ENCODE peak calls at places on chromosomes 7 and 10, in five cellular contexts. F is left ventricle myocardium inferior, H is MM.1S, U is fibroblast of mammary gland, R is cardiac muscle cell. L is an unnamed sample.

GRCh38 chr10:59381687-59382086 is 19.3 kb upstream of the FAM13C start:
- DNase-seq in R (no peak), F (no peak), H (no peak), U (no peak), L (no peak)

GRCh38 chr10:17201165-17202013 is at the start of gene TRDMT1:
- DNase-seq in U (peak), F (peak), H (peak), R (peak), L (no peak)

GRCh38 chr7:34879871-34880270 is 157.4 kb downstream of the DPY19L1 start:
- DNase-seq in F (no peak), R (no peak), U (no peak), H (no peak), L (no peak)

GRCh38 chr10:91616124-91616523 is 16.7 kb downstream of the PPP1R3C start:
- DNase-seq in H (no peak), U (peak), F (no peak), R (no peak), L (peak)

GRCh38 chr10:90222372-90222771 is 521.0 kb downstream of the KIF20B start:
- DNase-seq in F (no peak), R (peak), U (peak), H (no peak), L (peak)

GRCh38 chr7:107048783-107049418 is 4.4 kb downstream of the PRKAR2B start:
- DNase-seq in U (no peak), H (no peak), F (no peak), R (no peak), L (peak)

GRCh38 chr7:19410096-19410495 is 264.9 kb upstream of the FERD3L start:
- DNase-seq in H (no peak), R (peak), F (no peak), U (peak), L (no peak)

GRCh38 chr7:16667355-16667754 is 21.4 kb downstream of the BZW2 start:
- DNase-seq in H (no peak), F (no peak), R (no peak), U (peak), L (no peak)

GRCh38 chr10:104809288-104810090 is 168.4 kb downstream of the SORCS3 start:
- DNase-seq in R (no peak), F (no peak), U (peak), H (peak), L (peak)

GRCh38 chr10:33612116-33612515 is 277.6 kb upstream of the NRP1 start:
- DNase-seq in F (no peak), H (no peak), R (peak), U (peak), L (no peak)

GRCh38 chr7:68622500-68622899 is 975.8 kb upstream of the AUTS2 start:
- DNase-seq in U (no peak), R (no peak), H (no peak), F (no peak), L (no peak)

GRCh38 chr10:46536781-46537180 is 19.7 kb downstream of the GPRIN2 start:
- DNase-seq in F (no peak), U (no peak), H (no peak), R (no peak), L (no peak)

GRCh38 chr7:116322541-116322940 is 112.2 kb downstream of the TES start:
- DNase-seq in U (no peak), H (no peak), F (no peak), R (no peak), L (no peak)

GRCh38 chr10:70699659-70700174 is 27.4 kb downstream of the ADAMTS14 start:
- DNase-seq in U (peak), H (no peak), R (no peak), F (no peak), L (no peak)

GRCh38 chr7:91557789-91558396 is 293.7 kb downstream of the FZD1 start:
- DNase-seq in H (no peak), U (peak), R (peak), F (no peak), L (peak)

GRCh38 chr7:148084138-148084537 is 506.4 kb upstream of the C7orf33 start:
- DNase-seq in F (no peak), R (peak), H (peak), U (peak), L (peak)

GRCh38 chr7:112167144-112167543 is 39.1 kb downstream of the DOCK4 start:
- DNase-seq in R (no peak), H (no peak), F (no peak), U (no peak), L (no peak)

GRCh38 chr7:158771-159170 is 33.6 kb upstream of the FAM20C start:
- DNase-seq in U (no peak), R (no peak), H (no peak), F (no peak), L (no peak)

GRCh38 chr10:44955408-44956070 is 4.1 kb upstream of the RASSF4 start:
- DNase-seq in R (no peak), F (peak), U (no peak), H (no peak), L (no peak)

GRCh38 chr10:72254891-72255568 is 18.7 kb upstream of the DDIT4 start:
- DNase-seq in F (peak), H (peak), U (peak), R (peak), L (no peak)

GRCh38 chr7:31059551-31059950 is 7.4 kb downstream of the ADCYAP1R1 start:
- DNase-seq in H (no peak), R (no peak), F (no peak), U (no peak), L (no peak)

GRCh38 chr10:9052767-9053166 is 998.3 kb downstream of the GATA3 start:
- DNase-seq in U (no peak), R (no peak), F (no peak), H (peak), L (no peak)

GRCh38 chr7:7996568-7996967 is 28.0 kb downstream of the GLCCI1 start:
- DNase-seq in R (no peak), F (no peak), U (peak), H (peak), L (no peak)

GRCh38 chr7:79199266-79199665 is 254.2 kb downstream of the MAGI2 start:
- DNase-seq in U (peak), F (no peak), H (no peak), R (no peak), L (no peak)

GRCh38 chr10:7667262-7668141 is 736 bp upstream of the ITIH5 start:
- DNase-seq in F (peak), R (no peak), U (no peak), H (no peak), L (no peak)
- H3K4me3 ChIP-seq in F (peak), R (peak), U (no peak), H (no peak), L (peak)

GRCh38 chr7:93120981-93121549 is 3.3 kb upstream of the SAMD9 start:
- DNase-seq in H (no peak), U (no peak), R (no peak), F (no peak), L (no peak)
- TF ChIP-seq CTCF in H (no peak), U (no peak), R (no peak), F (no peak), L (no peak)

DNA sequence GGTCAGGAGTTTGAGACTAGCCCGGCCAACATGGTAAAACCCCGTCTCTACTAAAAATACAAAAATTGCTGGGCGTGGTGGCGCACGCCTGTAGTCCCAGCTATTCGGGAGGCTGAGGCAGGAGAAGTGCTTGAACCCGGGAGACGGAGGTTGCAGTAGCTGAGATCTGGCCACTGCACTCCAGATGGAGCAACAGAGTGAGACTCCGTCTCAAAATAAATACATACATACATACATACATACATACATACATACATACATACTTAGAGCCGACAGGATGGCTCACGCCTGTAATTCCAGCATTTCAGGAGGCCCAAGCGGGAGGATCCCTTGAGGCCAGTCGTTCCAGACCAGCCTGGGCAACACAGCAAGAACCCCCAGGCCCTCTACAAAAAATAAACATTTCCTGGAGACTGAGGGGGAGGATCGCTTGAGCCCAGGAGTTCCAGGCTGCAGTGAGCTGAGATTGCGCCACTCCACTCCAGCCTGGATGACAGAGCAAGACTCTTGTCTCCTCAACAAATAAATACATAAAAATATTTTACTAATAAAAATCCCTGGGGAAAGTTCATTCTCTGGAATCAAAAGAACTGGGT is 90.9 kb upstream of the TNRC18 start:
- DNase-seq in H (no peak), F (no peak), R (peak), U (peak), L (no peak)
- H3K4me3 ChIP-seq in H (peak), F (peak), R (peak), U (peak), L (peak)

GRCh38 chr7:54546081-54546985 is 4.2 kb downstream of the VSTM2A start:
- DNase-seq in U (no peak), H (peak), R (no peak), F (no peak), L (no peak)
- TF ChIP-seq CTCF in U (peak), H (peak), R (no peak), F (no peak), L (peak)

GRCh38 chr10:5587151-5588079 is 62.7 kb downstream of the CALML3 start:
- DNase-seq in U (no peak), R (peak), H (no peak), F (peak), L (no peak)

GRCh38 chr10:5589071-5589962 is 64.6 kb downstream of the CALML3 start:
- DNase-seq in R (peak), U (no peak), F (no peak), H (peak), L (no peak)

GRCh38 chr10:5589963-5590511 is 65.3 kb downstream of the CALML3 start:
- DNase-seq in R (peak), H (no peak), F (no peak), U (peak), L (peak)

GRCh38 chr10:5588080-5588453 is 63.3 kb downstream of the CALML3 start:
- DNase-seq in F (no peak), U (no peak), H (no peak), R (no peak), L (no peak)

DNA sequence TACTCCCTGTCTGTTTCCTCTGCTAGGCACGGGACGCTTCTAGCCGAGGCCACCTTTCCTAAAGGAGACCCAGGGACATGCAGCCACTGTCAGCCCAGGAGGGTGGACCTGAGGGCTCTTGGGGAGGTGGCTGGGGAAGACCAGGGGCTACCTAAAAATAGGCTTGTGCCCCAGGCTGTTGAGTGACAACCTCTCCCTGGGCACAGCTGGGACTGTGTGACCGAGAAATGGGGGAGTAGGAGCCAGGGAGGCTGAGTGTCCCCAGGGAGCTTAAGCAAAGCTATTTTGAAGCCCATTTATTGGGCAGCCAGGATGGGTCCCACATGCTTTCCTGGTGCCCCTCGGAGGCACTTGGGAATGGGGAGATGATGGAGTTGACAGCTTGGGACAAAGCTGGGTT is 63.8 kb downstream of the CALML3 start:
- DNase-seq in F (no peak), U (no peak), R (no peak), H (no peak), L (no peak)
- H3K4me3 ChIP-seq in F (no peak), U (no peak), R (no peak), H (no peak), L (no peak)

GRCh38 chr7:149625339-149625946 is 127.8 kb upstream of the ZNF746 start:
- DNase-seq in H (peak), F (peak), R (peak), U (peak), L (no peak)
- TF ChIP-seq CTCF in H (peak), F (peak), R (peak), U (peak), L (peak)

GRCh38 chr7:150715293-150715692 is 1.1 kb upstream of the GIMAP1 start:
- DNase-seq in H (no peak), U (no peak), R (no peak), F (no peak), L (no peak)
- H3K4me3 ChIP-seq in H (no peak), U (no peak), R (no peak), F (peak), L (no peak)

GRCh38 chr7:104096683-104097082 is 107.2 kb upstream of the RELN start:
- DNase-seq in F (no peak), U (peak), R (peak), H (peak), L (no peak)
- TF ChIP-seq CTCF in F (no peak), U (peak), R (peak), H (peak), L (peak)

GRCh38 chr10:49552277-49552676 is 13.4 kb upstream of the ERCC6 start:
- DNase-seq in F (no peak), H (no peak), R (peak), U (peak), L (peak)
- H3K4me3 ChIP-seq in F (no peak), H (no peak), R (no peak), U (no peak), L (no peak)

L was measured in retinal pigment epithelial cell.